ENCODE peak calls at places on chromosomes 7 and 10, in eight cellular contexts. Y, B, K, H, R, C, L and O are unnamed samples.

GRCh38 chr7:129851174-129851573 is 101.6 kb downstream of the UBE2H start:
- DNase-seq in Y (no peak), B (no peak), K (no peak), H (no peak), R (no peak), C (no peak), L (no peak), O (no peak)

GRCh38 chr7:69422473-69423102 is 175.7 kb upstream of the AUTS2 start:
- DNase-seq in Y (no peak), B (no peak), K (no peak), H (no peak), R (no peak), C (no peak), L (no peak), O (no peak)

GRCh38 chr7:23539494-23539907 is 7.7 kb upstream of the TRA2A start:
- DNase-seq in Y (no peak), B (no peak), K (no peak), H (no peak), R (no peak), C (no peak), L (no peak), O (no peak)

GRCh38 chr7:115289966-115290365 is 368.1 kb downstream of the MDFIC start:
- DNase-seq in Y (no peak), B (no peak), K (no peak), H (no peak), R (no peak), C (no peak), L (no peak), O (no peak)

GRCh38 chr7:21617916-21618390 is 75.1 kb downstream of the DNAH11 start:
- DNase-seq in Y (peak; percentile 87), B (no peak), K (peak; percentile 13), H (peak; percentile 53), R (no peak), C (no peak), L (no peak), O (no peak)

GRCh38 chr10:497289-497688 is 192.2 kb downstream of the DIP2C start:
- DNase-seq in Y (no peak), B (no peak), K (no peak), H (peak; percentile 8), R (no peak), C (no peak), L (no peak), O (no peak)

GRCh38 chr10:103917326-103918052 is 495 bp downstream of the STN1 start:
- DNase-seq in Y (no peak), B (no peak), K (no peak), H (peak; percentile 59), R (peak; percentile 65), C (peak; percentile 10), L (no peak), O (peak; percentile 8)

GRCh38 chr10:178723-179122 is 43.5 kb downstream of the ZMYND11 start:
- DNase-seq in Y (no peak), B (no peak), K (no peak), H (no peak), R (no peak), C (no peak), L (no peak), O (no peak)

GRCh38 chr7:80882213-80882801 is 36.5 kb downstream of the SEMA3C start:
- DNase-seq in Y (no peak), B (no peak), K (no peak), H (no peak), R (no peak), C (no peak), L (no peak), O (no peak)

GRCh38 chr10:90162464-90162863 is 461.1 kb downstream of the KIF20B start:
- DNase-seq in Y (peak; percentile 67), B (no peak), K (peak; percentile 21), H (no peak), R (no peak), C (no peak), L (peak; percentile 58), O (no peak)

GRCh38 chr10:88086187-88086954 is 222.9 kb downstream of the PTEN start:
- DNase-seq in Y (peak; percentile 33), B (no peak), K (no peak), H (no peak), R (no peak), C (no peak), L (no peak), O (no peak)

GRCh38 chr7:130732980-130733865 is 784 bp downstream of the KLF14 start:
- DNase-seq in Y (no peak), B (peak; percentile 79), K (no peak), H (peak; percentile 17), R (peak; percentile 68), C (peak; percentile 14), L (no peak), O (no peak)

GRCh38 chr10:50579491-50580259 is 44.1 kb downstream of the SGMS1 start:
- DNase-seq in Y (no peak), B (no peak), K (no peak), H (no peak), R (no peak), C (no peak), L (no peak), O (no peak)

GRCh38 chr10:60101821-60102220 is 195.5 kb upstream of the CCDC6 start:
- DNase-seq in Y (no peak), B (peak; percentile 47), K (no peak), H (no peak), R (peak; percentile 16), C (no peak), L (no peak), O (no peak)

GRCh38 chr7:50704844-50705243 is 77.9 kb downstream of the GRB10 start:
- DNase-seq in Y (no peak), B (no peak), K (no peak), H (no peak), R (no peak), C (no peak), L (no peak), O (no peak)

GRCh38 chr10:91137822-91138221 is 82.6 kb upstream of the PCGF5 start:
- DNase-seq in Y (no peak), B (no peak), K (no peak), H (no peak), R (no peak), C (no peak), L (no peak), O (no peak)

GRCh38 chr7:1241510-1242128 is 8.9 kb downstream of the UNCX start:
- DNase-seq in Y (no peak), B (no peak), K (no peak), H (no peak), R (peak; percentile 47), C (no peak), L (no peak), O (no peak)

GRCh38 chr7:28919510-28919909 is 38.6 kb downstream of the TRIL start:
- DNase-seq in Y (peak; percentile 3), B (no peak), K (peak; percentile 39), H (no peak), R (no peak), C (no peak), L (no peak), O (no peak)

GRCh38 chr10:70920519-70920918 is 32.2 kb upstream of the PCBD1 start:
- DNase-seq in Y (no peak), B (no peak), K (no peak), H (no peak), R (no peak), C (no peak), L (no peak), O (no peak)

GRCh38 chr10:72308320-72308987 is 34.7 kb downstream of the DDIT4 start:
- DNase-seq in Y (peak; percentile 98), B (no peak), K (peak; percentile 48), H (peak; percentile 75), R (no peak), C (no peak), L (no peak), O (no peak)

GRCh38 chr7:56026538-56026937 is 24.7 kb downstream of the PSPH start:
- DNase-seq in Y (no peak), B (no peak), K (no peak), H (no peak), R (no peak), C (no peak), L (no peak), O (no peak)

GRCh38 chr10:20271490-20271889 is 455.3 kb downstream of the PLXDC2 start:
- DNase-seq in Y (no peak), B (no peak), K (no peak), H (no peak), R (peak; percentile 34), C (no peak), L (no peak), O (no peak)

GRCh38 chr10:17181751-17182150 is 19.7 kb downstream of the TRDMT1 start:
- DNase-seq in Y (peak; percentile 39), B (no peak), K (no peak), H (no peak), R (peak; percentile 17), C (no peak), L (no peak), O (no peak)

GRCh38 chr7:2521952-2522591 is 2.5 kb downstream of the LFNG start:
- DNase-seq in Y (peak; percentile 39), B (peak; percentile 58), K (no peak), H (no peak), R (no peak), C (no peak), L (no peak), O (no peak)

GRCh38 chr7:129828989-129829676 is 123.6 kb downstream of the UBE2H start:
- DNase-seq in Y (no peak), B (peak; percentile 64), K (no peak), H (no peak), R (peak; percentile 79), C (no peak), L (no peak), O (no peak)

GRCh38 chr7:108425876-108426275 is 30.4 kb downstream of the NRCAM start:
- DNase-seq in Y (no peak), B (no peak), K (no peak), H (no peak), R (no peak), C (no peak), L (no peak), O (no peak)

GRCh38 chr10:320787-321186 is 185.5 kb downstream of the ZMYND11 start:
- DNase-seq in Y (no peak), B (no peak), K (no peak), H (no peak), R (no peak), C (no peak), L (no peak), O (no peak)

GRCh38 chr10:111275091-111275490 is 198.3 kb downstream of the ADRA2A start:
- DNase-seq in Y (no peak), B (no peak), K (no peak), H (no peak), R (no peak), C (no peak), L (no peak), O (no peak)

GRCh38 chr10:49001402-49001801 is 61.8 kb upstream of the LRRC18 start:
- DNase-seq in Y (peak; percentile 8), B (peak; percentile 88), K (no peak), H (no peak), R (peak; percentile 76), C (no peak), L (no peak), O (no peak)

GRCh38 chr10:10991144-10991543 is 26.5 kb upstream of the CELF2 start:
- DNase-seq in Y (no peak), B (no peak), K (no peak), H (no peak), R (no peak), C (no peak), L (no peak), O (no peak)

GRCh38 chr7:130566168-130566897 is 74.4 kb downstream of the MEST start:
- DNase-seq in Y (peak; percentile 98), B (no peak), K (no peak), H (no peak), R (no peak), C (no peak), L (no peak), O (no peak)

GRCh38 chr7:110877086-110877485 is 213.8 kb upstream of the LRRN3 start:
- DNase-seq in Y (no peak), B (no peak), K (peak; percentile 39), H (no peak), R (no peak), C (no peak), L (no peak), O (no peak)

GRCh38 chr7:115678049-115678982 is 352.2 kb downstream of the TFEC start:
- DNase-seq in Y (peak; percentile 38), B (no peak), K (peak; percentile 22), H (no peak), R (no peak), C (no peak), L (no peak), O (no peak)

GRCh38 chr10:91088300-91089140 is 131.9 kb upstream of the PCGF5 start:
- DNase-seq in Y (peak; percentile 45), B (no peak), K (no peak), H (no peak), R (peak; percentile 23), C (no peak), L (no peak), O (no peak)